ENCODE peak calls at places on chromosomes 6 and 20, in eight cellular contexts. E is A172; J is ELR; N is activated CD4-positive, alpha-beta T cell treated with anti-CD3 and anti-CD28 coated beads, Interleukin-2, amount 10 ng/mL, durations not matched to agents 7 days and 5 days; X is HS-27A; T is PC-9; B is psoas muscle; D is H54. R is an unnamed sample.

GRCh38 chr6:167678102-167679101 is 148.3 kb upstream of the AFDN start:
- DNase-seq in E (no peak), J (no peak), N (no peak), X (no peak), T (no peak), B (peak; percentile 67), D (no peak), R (no peak)

GRCh38 chr6:93677297-93677965 is 258.1 kb upstream of the EPHA7 start:
- DNase-seq in E (no peak), J (no peak), N (no peak), X (no peak), T (no peak), B (no peak), D (no peak), R (no peak)

GRCh38 chr20:9068232-9068781 is 580 bp upstream of the PLCB4 start:
- DNase-seq in E (peak; percentile 21), J (peak; percentile 64), N (no peak), X (no peak), T (no peak), B (peak; percentile 56), D (peak; percentile 64), R (no peak)

GRCh38 chr6:14119764-14120163 is 2.2 kb downstream of the CD83 start:
- DNase-seq in E (no peak), J (no peak), N (no peak), X (no peak), T (no peak), B (no peak), D (no peak), R (no peak)

GRCh38 chr6:83053678-83054077 is 12.0 kb downstream of the UBE3D start:
- DNase-seq in E (no peak), J (no peak), N (no peak), X (no peak), T (no peak), B (no peak), D (no peak), R (no peak)

GRCh38 chr6:90090866-90091265 is 196.6 kb downstream of the GJA10 start:
- DNase-seq in E (no peak), J (no peak), N (no peak), X (no peak), T (no peak), B (no peak), D (no peak), R (no peak)

GRCh38 chr6:10962673-10963072 is 75.8 kb downstream of the SYCP2L start:
- DNase-seq in E (peak; percentile 18), J (peak; percentile 69), N (no peak), X (no peak), T (no peak), B (no peak), D (no peak), R (no peak)

GRCh38 chr20:8421981-8422380 is 289.9 kb downstream of the PLCB1 start:
- DNase-seq in E (no peak), J (no peak), N (no peak), X (no peak), T (no peak), B (no peak), D (no peak), R (no peak)

GRCh38 chr20:38184098-38184497 is 19.0 kb upstream of the TGM2 start:
- DNase-seq in E (no peak), J (no peak), N (no peak), X (no peak), T (peak; percentile 98), B (no peak), D (no peak), R (no peak)

GRCh38 chr6:159941286-159942113 is 27.4 kb upstream of the IGF2R start:
- DNase-seq in E (peak; percentile 51), J (peak; percentile 58), N (peak; percentile 54), X (peak; percentile 46), T (no peak), B (no peak), D (no peak), R (no peak)

GRCh38 chr6:72894091-72894490 is 272.2 kb downstream of the KCNQ5 start:
- DNase-seq in E (peak; percentile 2), J (no peak), N (no peak), X (no peak), T (peak; percentile 51), B (no peak), D (no peak), R (no peak)

GRCh38 chr6:44332585-44332984 is 9.9 kb upstream of the SPATS1 start:
- DNase-seq in E (peak; percentile 31), J (peak; percentile 44), N (no peak), X (no peak), T (no peak), B (no peak), D (no peak), R (no peak)

GRCh38 chr20:41142914-41143313 is 5.6 kb downstream of the PLCG1 start:
- DNase-seq in E (no peak), J (no peak), N (peak; percentile 71), X (no peak), T (no peak), B (no peak), D (no peak), R (no peak)

GRCh38 chr6:127606131-127606562 is 29.2 kb downstream of the C6orf58 start:
- DNase-seq in E (peak; percentile 71), J (peak; percentile 58), N (peak; percentile 7), X (no peak), T (peak; percentile 45), B (peak; percentile 31), D (peak; percentile 0), R (no peak)

GRCh38 chr6:110703906-110704594 is 111.2 kb downstream of the CDK19 start:
- DNase-seq in E (no peak), J (no peak), N (no peak), X (no peak), T (peak; percentile 74), B (no peak), D (no peak), R (no peak)

GRCh38 chr6:68313911-68314310 is 321.2 kb upstream of the ADGRB3 start:
- DNase-seq in E (peak; percentile 4), J (peak; percentile 2), N (no peak), X (no peak), T (no peak), B (no peak), D (no peak), R (no peak)

GRCh38 chr6:99189823-99190721 is 159.4 kb downstream of the FAXC start:
- DNase-seq in E (no peak), J (no peak), N (no peak), X (no peak), T (no peak), B (no peak), D (no peak), R (no peak)

GRCh38 chr6:153511896-153512496 is 380.9 kb upstream of the RGS17 start:
- DNase-seq in E (peak; percentile 45), J (peak; percentile 53), N (peak; percentile 29), X (no peak), T (no peak), B (no peak), D (peak; percentile 2), R (no peak)

GRCh38 chr6:43951756-43952675 is 175.2 kb downstream of the MRPL14 start:
- DNase-seq in E (no peak), J (peak; percentile 55), N (no peak), X (no peak), T (no peak), B (no peak), D (no peak), R (no peak)